ENCODE peak calls at places on chromosomes 1 and 21, in five cellular contexts. One of them, this sample, is unnamed.
A peak's percentile ranks its signal among the peaks of the same experiment; 100 is the strongest.

GRCh38 chr1:119773711-119774241 is 5.1 kb upstream of the HMGCS2 start:
- DNase-seq in NT2/D1: peak; percentile 42
- DNase-seq in H1: no peak
- DNase-seq in GM12878: no peak
- DNase-seq in HepG2: no peak
- DNase-seq in this sample: no peak

GRCh38 chr1:1281533-1282321 is 1.5 kb downstream of the SCNN1D start:
- DNase-seq in NT2/D1: no peak
- DNase-seq in H1: no peak
- DNase-seq in GM12878: no peak
- DNase-seq in HepG2: peak; percentile 67
- DNase-seq in this sample: no peak

GRCh38 chr1:227952374-227953021 is 4.8 kb upstream of the WNT9A start:
- DNase-seq in NT2/D1: no peak
- DNase-seq in H1: peak; percentile 23
- DNase-seq in GM12878: no peak
- DNase-seq in HepG2: no peak
- DNase-seq in this sample: no peak

GRCh38 chr1:171355727-171356126 is 41.7 kb downstream of the FMO4 start:
- DNase-seq in NT2/D1: no peak
- DNase-seq in H1: no peak
- DNase-seq in GM12878: no peak
- DNase-seq in HepG2: no peak
- DNase-seq in this sample: no peak

GRCh38 chr1:193241132-193241827 is 54.9 kb upstream of the B3GALT2 start:
- DNase-seq in NT2/D1: no peak
- DNase-seq in H1: no peak
- DNase-seq in GM12878: no peak
- DNase-seq in HepG2: no peak
- DNase-seq in this sample: no peak

GRCh38 chr1:62706985-62707745 is 19.0 kb upstream of the DOCK7 start:
- DNase-seq in NT2/D1: no peak
- DNase-seq in H1: no peak
- DNase-seq in GM12878: no peak
- DNase-seq in HepG2: no peak
- DNase-seq in this sample: no peak

GRCh38 chr21:33278736-33279135 is 12.6 kb downstream of the IL10RB start:
- DNase-seq in NT2/D1: no peak
- DNase-seq in H1: no peak
- DNase-seq in GM12878: no peak
- DNase-seq in HepG2: no peak
- DNase-seq in this sample: no peak

GRCh38 chr1:42747125-42747524 is 7.1 kb upstream of the CLDN19 start:
- DNase-seq in NT2/D1: peak; percentile 46
- DNase-seq in H1: peak; percentile 86
- DNase-seq in GM12878: no peak
- DNase-seq in HepG2: no peak
- DNase-seq in this sample: peak; percentile 45

GRCh38 chr1:60942291-60942690 is 140.1 kb upstream of the NFIA start:
- DNase-seq in NT2/D1: no peak
- DNase-seq in H1: no peak
- DNase-seq in GM12878: no peak
- DNase-seq in HepG2: no peak
- DNase-seq in this sample: no peak

GRCh38 chr21:45419162-45419561 is 14.2 kb downstream of the COL18A1 start:
- DNase-seq in NT2/D1: no peak
- DNase-seq in H1: no peak
- DNase-seq in GM12878: no peak
- DNase-seq in HepG2: no peak
- DNase-seq in this sample: no peak

GRCh38 chr1:42756956-42757891 is 9.6 kb downstream of the P3H1 start:
- DNase-seq in NT2/D1: peak; percentile 74
- DNase-seq in H1: no peak
- DNase-seq in GM12878: no peak
- DNase-seq in HepG2: peak; percentile 70
- DNase-seq in this sample: peak; percentile 69

GRCh38 chr1:81681570-81681969 is 119.2 kb upstream of the ADGRL2 start:
- DNase-seq in NT2/D1: no peak
- DNase-seq in H1: no peak
- DNase-seq in GM12878: no peak
- DNase-seq in HepG2: no peak
- DNase-seq in this sample: no peak

GRCh38 chr1:116169898-116170297 is 58.7 kb downstream of the MAB21L3 start:
- DNase-seq in NT2/D1: no peak
- DNase-seq in H1: no peak
- DNase-seq in GM12878: no peak
- DNase-seq in HepG2: no peak
- DNase-seq in this sample: no peak

DNA sequence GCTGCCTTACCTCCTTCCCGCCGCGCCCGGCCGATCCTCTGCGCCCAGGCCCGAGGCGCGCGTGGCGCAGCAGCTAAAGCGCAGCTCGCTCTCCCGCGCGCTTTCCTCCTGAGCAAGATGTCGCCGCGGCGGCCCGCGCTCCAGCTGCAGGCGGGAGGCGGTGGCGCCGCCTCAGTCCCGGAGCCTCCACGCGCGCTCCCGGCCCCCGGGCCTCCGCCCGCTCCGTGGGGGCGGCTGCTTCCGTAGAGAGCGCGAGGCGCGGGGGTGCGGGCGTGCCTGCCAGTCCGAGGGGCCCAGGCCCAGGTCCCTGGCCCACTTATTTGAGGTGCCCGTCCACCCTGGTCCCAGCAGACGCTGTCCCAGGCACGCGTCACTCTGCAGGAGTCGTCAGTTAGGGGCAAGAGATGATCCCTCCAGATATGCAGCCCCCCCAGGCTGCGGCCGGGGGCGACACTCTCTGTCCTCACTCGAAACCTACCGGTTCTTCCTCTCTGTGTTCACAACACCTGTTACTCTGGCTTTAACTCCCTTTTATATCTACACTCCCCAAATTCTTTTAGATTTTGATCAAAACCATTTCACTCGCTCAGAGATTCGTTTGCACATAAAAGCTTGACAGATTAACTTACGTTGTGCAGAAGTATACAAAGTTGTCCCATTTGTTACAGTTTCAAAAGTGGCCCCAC is at the start of gene CCSAP:
- DNase-seq in NT2/D1: no peak
- DNase-seq in H1: no peak
- DNase-seq in GM12878: no peak
- DNase-seq in HepG2: peak; percentile 19
- DNase-seq in this sample: peak; percentile 62
- TF ChIP-seq SUZ12 in NT2/D1: no peak
- TF ChIP-seq SUZ12 in H1: no peak
- TF ChIP-seq SUZ12 in GM12878: no peak
- TF ChIP-seq SUZ12 in HepG2: no peak
- TF ChIP-seq SUZ12 in this sample: no peak

GRCh38 chr21:42690586-42690985 is 37.2 kb downstream of the PDE9A start:
- DNase-seq in NT2/D1: no peak
- DNase-seq in H1: no peak
- DNase-seq in GM12878: no peak
- DNase-seq in HepG2: no peak
- DNase-seq in this sample: no peak

GRCh38 chr21:42688841-42689371 is 35.5 kb downstream of the PDE9A start:
- DNase-seq in NT2/D1: no peak
- DNase-seq in H1: no peak
- DNase-seq in GM12878: no peak
- DNase-seq in HepG2: no peak
- DNase-seq in this sample: peak; percentile 41

GRCh38 chr21:42687796-42688195 is 34.4 kb downstream of the PDE9A start:
- DNase-seq in NT2/D1: no peak
- DNase-seq in H1: no peak
- DNase-seq in GM12878: no peak
- DNase-seq in HepG2: no peak
- DNase-seq in this sample: no peak

GRCh38 chr21:42685954-42686500 is 32.6 kb downstream of the PDE9A start:
- DNase-seq in NT2/D1: no peak
- DNase-seq in H1: no peak
- DNase-seq in GM12878: no peak
- DNase-seq in HepG2: no peak
- DNase-seq in this sample: no peak

DNA sequence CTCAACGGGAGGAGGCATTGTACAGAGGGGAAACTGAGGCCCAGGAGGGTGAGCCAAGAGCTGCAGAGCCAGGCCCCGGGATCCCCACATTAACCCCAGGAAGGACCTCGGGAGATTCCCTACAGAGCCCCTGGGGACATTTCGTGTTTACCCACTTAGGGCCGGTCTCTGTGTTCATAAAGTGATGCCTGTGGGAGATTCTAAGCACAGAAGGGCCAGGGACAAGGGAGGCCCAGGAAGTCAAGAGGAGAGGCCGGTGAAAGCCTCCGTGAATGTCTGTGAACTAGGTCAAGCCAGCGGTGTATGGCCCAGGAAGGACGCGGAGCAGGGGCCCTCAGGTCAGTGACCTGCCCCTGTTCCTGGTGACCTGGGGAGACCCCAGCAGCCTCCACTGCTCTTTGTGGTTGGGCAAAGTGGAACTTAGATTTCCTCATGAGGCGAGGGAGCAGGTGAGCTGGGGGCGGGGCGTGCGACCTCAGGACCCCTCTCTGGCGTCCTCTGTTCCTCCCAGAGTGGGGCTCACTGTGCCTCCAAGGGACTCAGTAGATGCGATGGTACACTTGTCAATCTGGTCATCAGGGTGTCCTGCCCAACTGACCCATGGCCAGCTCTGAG is 34.9 kb downstream of the PDE9A start:
- DNase-seq in NT2/D1: no peak
- DNase-seq in H1: no peak
- DNase-seq in GM12878: no peak
- DNase-seq in HepG2: no peak
- DNase-seq in this sample: no peak
- TF ChIP-seq SUZ12 in NT2/D1: no peak
- TF ChIP-seq SUZ12 in H1: no peak
- TF ChIP-seq SUZ12 in GM12878: no peak
- TF ChIP-seq SUZ12 in HepG2: no peak
- TF ChIP-seq SUZ12 in this sample: no peak

GRCh38 chr1:89104147-89104546 is 21.8 kb downstream of the GBP2 start:
- DNase-seq in NT2/D1: no peak
- DNase-seq in H1: no peak
- DNase-seq in GM12878: no peak
- DNase-seq in HepG2: no peak
- DNase-seq in this sample: no peak
- TF ChIP-seq SUZ12 in NT2/D1: no peak
- TF ChIP-seq SUZ12 in H1: no peak
- TF ChIP-seq SUZ12 in GM12878: no peak
- TF ChIP-seq SUZ12 in HepG2: no peak
- TF ChIP-seq SUZ12 in this sample: no peak

GRCh38 chr1:6466751-6467150 is 778 bp upstream of the TNFRSF25 start:
- DNase-seq in NT2/D1: no peak
- DNase-seq in H1: no peak
- DNase-seq in GM12878: no peak
- DNase-seq in HepG2: no peak
- DNase-seq in this sample: no peak
- TF ChIP-seq SUZ12 in NT2/D1: no peak
- TF ChIP-seq SUZ12 in H1: no peak
- TF ChIP-seq SUZ12 in GM12878: no peak
- TF ChIP-seq SUZ12 in HepG2: no peak
- TF ChIP-seq SUZ12 in this sample: no peak

DNA sequence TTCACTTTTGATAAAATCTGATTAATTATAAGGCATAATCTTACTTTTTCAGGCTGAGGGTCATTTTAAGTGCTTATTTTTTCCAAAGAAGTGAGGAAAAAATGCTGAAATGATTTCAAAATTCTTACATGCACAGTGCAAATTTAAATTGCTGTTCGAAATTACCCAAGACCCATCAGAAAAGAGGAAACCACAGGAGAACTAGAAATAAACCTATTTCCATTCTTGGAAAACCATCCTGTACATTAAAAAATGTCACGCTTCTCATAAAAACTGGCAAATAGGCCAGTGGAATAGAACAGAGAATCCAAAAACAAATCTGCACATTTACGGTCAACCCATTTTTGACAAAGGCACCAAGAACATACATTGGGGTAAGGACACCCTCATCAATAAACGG is 414.9 kb downstream of the SMYD3 start:
- DNase-seq in NT2/D1: no peak
- DNase-seq in H1: no peak
- DNase-seq in GM12878: no peak
- DNase-seq in HepG2: no peak
- DNase-seq in this sample: no peak
- TF ChIP-seq SUZ12 in NT2/D1: no peak
- TF ChIP-seq SUZ12 in H1: no peak
- TF ChIP-seq SUZ12 in GM12878: no peak
- TF ChIP-seq SUZ12 in HepG2: no peak
- TF ChIP-seq SUZ12 in this sample: no peak

GRCh38 chr1:57843760-57844159 is 419.9 kb upstream of the DAB1 start:
- DNase-seq in NT2/D1: no peak
- DNase-seq in H1: no peak
- DNase-seq in GM12878: no peak
- DNase-seq in HepG2: no peak
- DNase-seq in this sample: no peak

GRCh38 chr1:57850572-57850971 is 426.7 kb upstream of the DAB1 start:
- DNase-seq in NT2/D1: no peak
- DNase-seq in H1: no peak
- DNase-seq in GM12878: no peak
- DNase-seq in HepG2: no peak
- DNase-seq in this sample: no peak

GRCh38 chr1:57845041-57845440 is 421.2 kb upstream of the DAB1 start:
- DNase-seq in NT2/D1: no peak
- DNase-seq in H1: no peak
- DNase-seq in GM12878: no peak
- DNase-seq in HepG2: no peak
- DNase-seq in this sample: no peak

GRCh38 chr1:57844382-57844980 is 420.6 kb upstream of the DAB1 start:
- DNase-seq in NT2/D1: no peak
- DNase-seq in H1: no peak
- DNase-seq in GM12878: no peak
- DNase-seq in HepG2: no peak
- DNase-seq in this sample: no peak

DNA sequence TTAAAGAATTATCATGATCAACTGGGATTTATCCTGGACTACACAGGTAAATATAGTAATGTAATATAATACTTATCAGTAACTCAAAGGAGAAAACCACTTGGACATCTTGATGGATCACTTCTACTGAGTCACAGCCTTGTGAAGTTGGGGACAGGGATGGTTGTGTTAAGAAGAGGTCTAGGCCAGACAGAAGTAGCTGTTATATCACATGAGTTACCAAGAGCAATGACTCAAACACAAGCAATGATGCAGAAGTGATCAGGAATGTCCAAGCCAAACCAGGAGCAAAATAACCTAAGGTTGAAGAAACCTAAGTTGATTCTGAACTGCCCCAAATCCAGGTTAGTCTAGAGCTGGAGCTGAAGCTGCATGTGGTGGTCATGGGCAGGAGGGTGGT is 424.5 kb upstream of the DAB1 start:
- DNase-seq in NT2/D1: no peak
- DNase-seq in H1: no peak
- DNase-seq in GM12878: no peak
- DNase-seq in HepG2: no peak
- DNase-seq in this sample: no peak
- TF ChIP-seq SUZ12 in NT2/D1: no peak
- TF ChIP-seq SUZ12 in H1: no peak
- TF ChIP-seq SUZ12 in GM12878: no peak
- TF ChIP-seq SUZ12 in HepG2: no peak
- TF ChIP-seq SUZ12 in this sample: no peak

This sample was measured in HEK293T.